ENCODE peak calls at places on chromosome 10, in six cellular contexts. M, G, Q, V, N and S are unnamed samples.

GRCh38 chr10:19803676-19804075 is 12.6 kb upstream of the PLXDC2 start:
- DNase-seq in M (no peak), G (no peak), Q (no peak), V (no peak), N (no peak), S (no peak)

GRCh38 chr10:33193867-33194521 is 140.5 kb downstream of the NRP1 start:
- DNase-seq in M (peak), G (no peak), Q (no peak), V (no peak), N (no peak), S (no peak)

GRCh38 chr10:119643306-119644214 is 7.6 kb upstream of the BAG3 start:
- DNase-seq in M (no peak), G (no peak), Q (no peak), V (no peak), N (no peak), S (no peak)

GRCh38 chr10:58473966-58474365 is 38.7 kb upstream of the BICC1 start:
- DNase-seq in M (no peak), G (no peak), Q (no peak), V (no peak), N (no peak), S (no peak)

GRCh38 chr10:74502963-74503608 is 323.3 kb upstream of the KAT6B start:
- DNase-seq in M (no peak), G (no peak), Q (no peak), V (no peak), N (peak), S (no peak)

GRCh38 chr10:86758231-86759072 is 2.0 kb downstream of the BMPR1A start:
- DNase-seq in M (no peak), G (no peak), Q (no peak), V (no peak), N (no peak), S (no peak)

GRCh38 chr10:81847675-81848074 is 27.3 kb upstream of the NRG3 start:
- DNase-seq in M (no peak), G (no peak), Q (peak), V (no peak), N (no peak), S (no peak)

GRCh38 chr10:100621360-100622205 is 85.8 kb downstream of the HIF1AN start:
- DNase-seq in M (no peak), G (peak), Q (no peak), V (no peak), N (peak), S (no peak)

GRCh38 chr10:48418189-48418588 is 111.7 kb downstream of the MAPK8 start:
- DNase-seq in M (no peak), G (no peak), Q (no peak), V (no peak), N (no peak), S (no peak)

GRCh38 chr10:73529089-73529832 is 33.4 kb upstream of the PPP3CB start:
- DNase-seq in M (peak), G (peak), Q (peak), V (peak), N (peak), S (peak)

GRCh38 chr10:45809829-45810228 is 37.5 kb downstream of the AGAP4 start:
- DNase-seq in M (no peak), G (no peak), Q (no peak), V (no peak), N (peak), S (no peak)

GRCh38 chr10:36266923-36267322 is 624.8 kb upstream of the FZD8 start:
- DNase-seq in M (no peak), G (no peak), Q (no peak), V (no peak), N (no peak), S (no peak)

GRCh38 chr10:1465421-1465902 is 271.9 kb downstream of the ADARB2 start:
- DNase-seq in M (no peak), G (no peak), Q (no peak), V (no peak), N (no peak), S (no peak)

GRCh38 chr10:48896756-48897437 is 42.7 kb downstream of the LRRC18 start:
- DNase-seq in M (no peak), G (no peak), Q (no peak), V (no peak), N (peak), S (no peak)

GRCh38 chr10:132383026-132383565 is 13.9 kb upstream of the PWWP2B start:
- DNase-seq in M (no peak), G (no peak), Q (no peak), V (peak), N (no peak), S (no peak)

GRCh38 chr10:128744092-128744491 is 617.9 kb upstream of the MKI67 start:
- DNase-seq in M (no peak), G (no peak), Q (no peak), V (no peak), N (no peak), S (no peak)

GRCh38 chr10:114551310-114551972 is 106.6 kb downstream of the ABLIM1 start:
- DNase-seq in M (no peak), G (no peak), Q (no peak), V (peak), N (peak), S (no peak)

GRCh38 chr10:125442856-125443540 is 240.0 kb downstream of the TEX36 start:
- DNase-seq in M (no peak), G (no peak), Q (no peak), V (no peak), N (no peak), S (no peak)

GRCh38 chr10:72462261-72462660 is 107.5 kb upstream of the DNAJB12 start:
- DNase-seq in M (no peak), G (no peak), Q (no peak), V (no peak), N (no peak), S (no peak)

GRCh38 chr10:31074357-31075065 is 42.8 kb upstream of the ZNF438 start:
- DNase-seq in M (no peak), G (no peak), Q (no peak), V (no peak), N (no peak), S (no peak)

GRCh38 chr10:60376221-60376620 is 13.5 kb downstream of the ANK3 start:
- DNase-seq in M (no peak), G (no peak), Q (no peak), V (no peak), N (no peak), S (no peak)

GRCh38 chr10:71527135-71527534 is 130.4 kb downstream of the CDH23 start:
- DNase-seq in M (no peak), G (no peak), Q (no peak), V (no peak), N (peak), S (no peak)

GRCh38 chr10:79285315-79286185 is 61.7 kb upstream of the PPIF start:
- DNase-seq in M (no peak), G (no peak), Q (no peak), V (no peak), N (no peak), S (no peak)

GRCh38 chr10:28644647-28645046 is 32.7 kb upstream of the BAMBI start:
- DNase-seq in M (no peak), G (no peak), Q (no peak), V (no peak), N (no peak), S (no peak)

GRCh38 chr10:102435529-102436233 is 3.3 kb upstream of the CUEDC2 start:
- DNase-seq in M (no peak), G (no peak), Q (peak), V (no peak), N (no peak), S (peak)